ENCODE peak calls at places on chromosomes 5 and 9, in nine cellular contexts. L is foreskin fibroblast, H is NB4, U is cardiac muscle cell, K is lower lobe of right lung, F is uterus, X is heart left ventricle, S is ovary, J is fibroblast of mammary gland. E is an unnamed sample.

GRCh38 chr9:34576943-34577634 is 12.4 kb downstream of the CNTFR start:
- DNase-seq in K (no peak), F (no peak), J (no peak), S (peak), X (no peak), L (no peak), H (no peak), U (peak), E (no peak)

GRCh38 chr9:3441197-3441816 is 84.5 kb downstream of the RFX3 start:
- DNase-seq in K (no peak), H (peak), X (peak), J (peak), F (no peak), S (no peak), L (peak), U (peak), E (peak)

GRCh38 chr5:89043676-89044075 is 160.7 kb upstream of the MEF2C start:
- DNase-seq in U (no peak), J (no peak), H (no peak), L (peak), X (no peak), S (no peak), F (no peak), K (no peak), E (peak)

GRCh38 chr5:174504266-174504726 is 220.1 kb upstream of the MSX2 start:
- DNase-seq in H (no peak), K (no peak), L (no peak), S (no peak), X (no peak), F (no peak), U (no peak), J (no peak), E (no peak)

GRCh38 chr5:92514901-92515300 is 1066.1 kb downstream of the NR2F1-AS1 start:
- DNase-seq in S (no peak), X (no peak), K (no peak), F (no peak), U (no peak), H (no peak), L (no peak), J (no peak), E (no peak)

GRCh38 chr5:68961762-68962161 is 132.1 kb upstream of the SLC30A5 start:
- DNase-seq in F (no peak), L (no peak), H (no peak), S (no peak), X (no peak), U (no peak), K (no peak), J (no peak), E (no peak)

GRCh38 chr5:94830520-94830919 is 212.1 kb downstream of the SLF1 start:
- DNase-seq in H (peak), K (no peak), F (no peak), U (peak), L (peak), X (no peak), J (peak), S (no peak), E (no peak)

GRCh38 chr9:133659566-133659965 is 23.4 kb downstream of the DBH start:
- DNase-seq in F (no peak), H (no peak), X (no peak), J (no peak), U (no peak), L (no peak), S (no peak), K (no peak), E (no peak)

GRCh38 chr9:107059215-107059614 is 196.2 kb downstream of the ZNF462 start:
- DNase-seq in J (no peak), X (no peak), K (no peak), S (no peak), F (no peak), H (no peak), L (no peak), U (peak), E (no peak)

GRCh38 chr5:67515020-67515689 is 318.6 kb upstream of the CD180 start:
- DNase-seq in X (no peak), K (no peak), S (no peak), L (no peak), J (no peak), U (no peak), H (no peak), F (no peak), E (no peak)

GRCh38 chr5:124665625-124666024 is 80.8 kb downstream of the ZNF608 start:
- DNase-seq in X (no peak), J (no peak), H (no peak), S (no peak), K (no peak), F (no peak), L (no peak), U (no peak), E (no peak)

GRCh38 chr5:155726267-155726666 is 600.7 kb upstream of the SGCD start:
- DNase-seq in K (no peak), X (no peak), H (peak), F (no peak), S (peak), U (peak), L (no peak), J (peak), E (no peak)

GRCh38 chr5:127311349-127311748 is 20.8 kb downstream of the MEGF10 start:
- DNase-seq in X (no peak), L (no peak), U (no peak), F (no peak), K (no peak), S (no peak), J (no peak), H (no peak), E (peak)

GRCh38 chr5:113678924-113679575 is 165.6 kb downstream of the YTHDC2 start:
- DNase-seq in L (no peak), J (peak), S (no peak), F (no peak), X (no peak), K (no peak), H (peak), U (peak), E (peak)

GRCh38 chr9:79233542-79233941 is 338.2 kb upstream of the TLE4 start:
- DNase-seq in H (peak), U (no peak), J (peak), K (no peak), X (no peak), L (no peak), S (no peak), F (no peak), E (peak)

GRCh38 chr5:27388755-27389154 is 350.4 kb upstream of the CDH9 start:
- DNase-seq in F (no peak), K (no peak), U (no peak), S (no peak), J (no peak), X (no peak), H (no peak), L (no peak), E (no peak)
- TF ChIP-seq CTCF in F (no peak), K (no peak), U (no peak), S (no peak), J (no peak), X (no peak), H (no peak), L (no peak), E (no peak)

GRCh38 chr5:21397693-21398092 is 1409.7 kb upstream of the CDH18 start:
- DNase-seq in U (no peak), L (no peak), K (no peak), J (no peak), S (no peak), H (no peak), X (no peak), F (no peak), E (no peak)
- H3K4me3 ChIP-seq in U (no peak), L (no peak), K (no peak), J (no peak), S (no peak), H (no peak), X (no peak), F (no peak), E (no peak)

DNA sequence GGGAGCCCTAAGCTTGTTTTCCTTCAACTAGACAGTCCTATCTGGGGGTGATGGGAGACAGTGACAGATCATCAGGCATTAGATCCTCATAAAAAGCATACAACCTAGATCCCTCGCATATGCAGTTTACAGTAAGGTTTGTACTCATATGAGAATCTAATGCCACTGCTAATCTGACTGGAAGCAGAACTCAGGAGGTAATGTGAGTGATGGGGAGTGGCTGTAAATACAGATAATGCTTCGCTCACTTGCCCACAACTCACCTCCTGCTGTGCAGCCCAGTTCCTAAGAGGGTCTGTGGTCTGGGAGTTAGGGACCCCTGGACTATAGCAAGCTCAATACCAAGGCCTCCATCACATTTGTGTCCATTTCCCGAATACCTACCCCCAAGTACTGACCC is 260.5 kb downstream of the CDK5RAP2 start:
- DNase-seq in X (no peak), K (no peak), U (no peak), J (no peak), H (no peak), L (no peak), S (no peak), F (no peak), E (no peak)
- TF ChIP-seq CTCF in X (no peak), K (no peak), U (no peak), J (no peak), H (no peak), L (no peak), S (no peak), F (no peak), E (no peak)

DNA sequence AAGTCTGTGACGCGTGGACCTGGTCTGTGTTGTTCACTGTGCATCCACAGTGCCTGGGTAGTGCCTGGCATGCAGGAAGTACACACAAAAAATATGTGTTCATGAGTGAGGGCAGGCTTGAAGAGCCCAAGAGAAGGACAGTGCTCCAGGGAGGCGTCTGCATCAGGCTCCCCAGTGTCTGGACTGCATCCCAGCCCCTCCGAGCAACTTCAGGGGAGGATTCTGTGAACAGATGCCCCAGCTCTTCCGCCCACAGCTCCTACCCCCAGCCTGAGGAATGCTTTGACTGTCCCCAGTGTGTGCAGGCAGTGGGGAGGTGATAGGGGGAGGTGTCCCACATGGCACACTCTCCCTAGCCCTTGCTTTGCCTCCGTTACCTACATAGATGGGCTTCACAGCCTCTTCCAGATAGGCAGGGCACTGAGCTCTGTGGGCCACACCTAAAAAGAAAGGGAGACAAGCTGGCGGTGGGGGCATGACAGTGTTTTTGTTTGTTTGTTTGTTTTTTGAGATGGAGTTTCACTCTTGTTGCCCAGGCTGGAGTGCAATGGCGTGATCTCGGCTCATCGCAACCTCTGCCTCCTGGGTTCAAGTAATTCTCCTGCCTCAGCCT is 25.4 kb downstream of the IRF1 start:
- DNase-seq in L (no peak), S (no peak), X (peak), U (no peak), H (no peak), J (no peak), K (no peak), F (peak), E (no peak)
- H3K4me3 ChIP-seq in L (no peak), S (no peak), X (no peak), U (no peak), H (no peak), J (no peak), K (no peak), F (no peak), E (no peak)

GRCh38 chr5:139671096-139671841 is 23.1 kb downstream of the CXXC5 start:
- DNase-seq in S (no peak), K (no peak), X (no peak), J (no peak), F (no peak), L (no peak), H (peak), U (no peak), E (no peak)

GRCh38 chr5:139668064-139668880 is 20.1 kb downstream of the CXXC5 start:
- DNase-seq in F (peak), X (peak), U (no peak), J (peak), K (no peak), L (no peak), S (peak), H (no peak), E (no peak)

GRCh38 chr5:139669681-139670368 is 21.7 kb downstream of the CXXC5 start:
- DNase-seq in K (no peak), J (no peak), S (peak), F (no peak), U (peak), L (no peak), X (peak), H (peak), E (no peak)

GRCh38 chr5:139668924-139669680 is 21.0 kb downstream of the CXXC5 start:
- DNase-seq in S (no peak), F (no peak), H (no peak), X (no peak), L (no peak), J (no peak), U (no peak), K (no peak), E (no peak)

DNA sequence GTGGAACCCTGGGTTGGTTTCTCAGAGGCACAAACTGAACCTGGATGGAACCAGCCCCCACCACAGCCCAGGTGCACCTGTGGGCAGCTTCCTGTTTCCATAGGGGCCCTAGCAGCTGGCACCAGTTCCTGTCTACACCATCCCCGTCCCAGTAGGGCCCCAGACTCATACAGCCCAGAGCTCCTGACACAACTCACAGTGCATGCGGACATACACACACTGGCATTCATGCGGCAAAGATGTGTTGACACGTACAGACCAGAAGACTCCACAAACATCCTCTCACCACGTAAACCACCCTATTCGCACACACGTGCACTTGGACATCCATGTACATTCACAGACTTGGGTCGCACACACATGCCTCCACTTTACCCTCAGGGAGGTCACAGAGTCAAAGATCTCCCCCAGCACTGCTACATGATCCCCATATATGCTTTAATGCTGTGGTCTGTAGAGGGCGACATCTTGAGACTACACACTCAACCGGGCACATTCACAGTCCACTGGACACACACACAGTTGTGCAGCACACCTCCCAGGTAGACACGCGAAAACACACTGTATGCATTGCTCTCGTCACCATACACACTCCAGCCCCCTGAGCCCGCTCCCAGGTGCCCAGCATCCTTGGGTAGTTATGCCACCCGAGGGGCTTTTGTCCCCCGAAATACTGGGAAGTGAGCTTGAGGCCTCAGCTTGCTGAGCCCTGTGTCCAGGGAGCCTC is 22.4 kb downstream of the CXXC5 start:
- DNase-seq in X (peak), S (no peak), F (no peak), U (no peak), L (no peak), H (peak), K (no peak), J (no peak), E (no peak)
- TF ChIP-seq CTCF in X (peak), S (no peak), F (no peak), U (peak), L (peak), H (no peak), K (peak), J (peak), E (peak)

DNA sequence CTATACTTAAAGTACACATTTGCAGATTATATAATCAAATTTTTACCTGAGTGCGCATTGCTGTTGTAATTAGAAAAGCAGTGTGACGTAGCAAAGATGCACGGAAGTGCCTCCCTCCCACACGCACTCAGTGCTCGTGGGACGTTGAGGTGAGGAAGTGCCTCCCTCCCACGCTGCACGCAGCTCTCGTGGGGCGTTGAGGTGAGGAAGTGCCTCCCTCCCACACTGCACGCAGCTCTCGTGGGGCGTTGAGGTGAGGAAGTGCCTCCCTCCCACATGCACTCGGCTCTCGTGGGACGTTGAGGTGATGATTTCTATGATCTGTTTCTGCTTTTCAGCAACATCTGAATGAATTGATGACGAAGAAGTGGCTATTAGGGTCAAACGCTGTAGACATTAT is 21.0 kb downstream of the EXOC3 start:
- DNase-seq in U (no peak), F (no peak), J (no peak), X (no peak), S (no peak), L (no peak), K (peak), H (peak), E (no peak)
- H3K4me3 ChIP-seq in U (no peak), F (no peak), J (no peak), X (no peak), S (no peak), L (no peak), K (no peak), H (no peak), E (no peak)

GRCh38 chr9:1837453-1838084 is 177.6 kb upstream of the SMARCA2 start:
- DNase-seq in X (no peak), F (no peak), J (peak), H (peak), S (no peak), U (peak), K (no peak), L (peak), E (no peak)
- TF ChIP-seq CTCF in X (no peak), F (peak), J (peak), H (peak), S (no peak), U (peak), K (peak), L (peak), E (peak)

E was measured in astrocyte of the spinal cord.